ENCODE peak calls at places on chromosomes 3 and 15, in seven cellular contexts. One of them, this sample, is unnamed.

GRCh38 chr15:85706779-85707518 is 87.8 kb downstream of the KLHL25 start:
- DNase-seq in uterus: peak; percentile 65
- DNase-seq in heart left ventricle: peak; percentile 55
- DNase-seq in adrenal gland: no peak
- DNase-seq in IMR-90: peak; percentile 36
- DNase-seq in Peyer's patch: peak; percentile 55
- DNase-seq in gastrocnemius medialis: no peak
- DNase-seq in this sample: no peak

GRCh38 chr3:197701851-197702250 is 34.9 kb downstream of the RUBCN start:
- DNase-seq in IMR-90: no peak
- DNase-seq in gastrocnemius medialis: no peak
- DNase-seq in heart left ventricle: no peak
- DNase-seq in adrenal gland: no peak
- DNase-seq in Peyer's patch: no peak
- DNase-seq in uterus: no peak
- DNase-seq in this sample: no peak

GRCh38 chr3:38250198-38250597 is 15.4 kb upstream of the SLC22A13 start:
- DNase-seq in adrenal gland: no peak
- DNase-seq in uterus: no peak
- DNase-seq in IMR-90: no peak
- DNase-seq in gastrocnemius medialis: no peak
- DNase-seq in Peyer's patch: no peak
- DNase-seq in heart left ventricle: no peak
- DNase-seq in this sample: no peak

GRCh38 chr3:123792473-123793201 is 91.5 kb downstream of the MYLK start:
- DNase-seq in gastrocnemius medialis: no peak
- DNase-seq in IMR-90: peak; percentile 48
- DNase-seq in heart left ventricle: no peak
- DNase-seq in adrenal gland: no peak
- DNase-seq in Peyer's patch: no peak
- DNase-seq in uterus: no peak
- DNase-seq in this sample: peak; percentile 66

GRCh38 chr3:66885326-66886000 is 112.6 kb upstream of the KBTBD8 start:
- DNase-seq in gastrocnemius medialis: no peak
- DNase-seq in adrenal gland: no peak
- DNase-seq in uterus: no peak
- DNase-seq in heart left ventricle: no peak
- DNase-seq in IMR-90: peak; percentile 11
- DNase-seq in Peyer's patch: no peak
- DNase-seq in this sample: no peak

GRCh38 chr15:30791239-30791638 is 112.5 kb upstream of the FAN1 start:
- DNase-seq in Peyer's patch: no peak
- DNase-seq in uterus: no peak
- DNase-seq in adrenal gland: no peak
- DNase-seq in gastrocnemius medialis: no peak
- DNase-seq in heart left ventricle: no peak
- DNase-seq in IMR-90: no peak
- DNase-seq in this sample: no peak

GRCh38 chr3:77412591-77412990 is 372.7 kb downstream of the ROBO2 start:
- DNase-seq in Peyer's patch: no peak
- DNase-seq in adrenal gland: no peak
- DNase-seq in IMR-90: no peak
- DNase-seq in uterus: no peak
- DNase-seq in gastrocnemius medialis: no peak
- DNase-seq in heart left ventricle: no peak
- DNase-seq in this sample: no peak

GRCh38 chr15:90557147-90557546 is 27.4 kb downstream of the CRTC3 start:
- DNase-seq in IMR-90: peak; percentile 28
- DNase-seq in adrenal gland: no peak
- DNase-seq in gastrocnemius medialis: no peak
- DNase-seq in heart left ventricle: no peak
- DNase-seq in Peyer's patch: no peak
- DNase-seq in uterus: no peak
- DNase-seq in this sample: no peak

GRCh38 chr3:43953814-43954241 is 263.1 kb downstream of the ABHD5 start:
- DNase-seq in Peyer's patch: no peak
- DNase-seq in gastrocnemius medialis: no peak
- DNase-seq in IMR-90: peak; percentile 24
- DNase-seq in heart left ventricle: no peak
- DNase-seq in adrenal gland: peak; percentile 28
- DNase-seq in uterus: no peak
- DNase-seq in this sample: peak; percentile 87

GRCh38 chr3:10268930-10269329 is 20.7 kb downstream of the TATDN2 start:
- DNase-seq in adrenal gland: no peak
- DNase-seq in gastrocnemius medialis: peak; percentile 77
- DNase-seq in IMR-90: no peak
- DNase-seq in Peyer's patch: no peak
- DNase-seq in heart left ventricle: no peak
- DNase-seq in uterus: no peak
- DNase-seq in this sample: no peak
- H3K36me3 ChIP-seq in adrenal gland: no peaks in the 10 kb centered on the region
- H3K36me3 ChIP-seq in gastrocnemius medialis: peaks cover 23% of the 10 kb centered on the region
- H3K36me3 ChIP-seq in IMR-90: peaks cover 21% of the 10 kb centered on the region
- H3K36me3 ChIP-seq in Peyer's patch: no peaks in the 10 kb centered on the region
- H3K36me3 ChIP-seq in heart left ventricle: peaks cover 62% of the 10 kb centered on the region
- H3K36me3 ChIP-seq in uterus: no peaks in the 10 kb centered on the region
- H3K36me3 ChIP-seq in this sample: peaks cover 34% of the 10 kb centered on the region

DNA sequence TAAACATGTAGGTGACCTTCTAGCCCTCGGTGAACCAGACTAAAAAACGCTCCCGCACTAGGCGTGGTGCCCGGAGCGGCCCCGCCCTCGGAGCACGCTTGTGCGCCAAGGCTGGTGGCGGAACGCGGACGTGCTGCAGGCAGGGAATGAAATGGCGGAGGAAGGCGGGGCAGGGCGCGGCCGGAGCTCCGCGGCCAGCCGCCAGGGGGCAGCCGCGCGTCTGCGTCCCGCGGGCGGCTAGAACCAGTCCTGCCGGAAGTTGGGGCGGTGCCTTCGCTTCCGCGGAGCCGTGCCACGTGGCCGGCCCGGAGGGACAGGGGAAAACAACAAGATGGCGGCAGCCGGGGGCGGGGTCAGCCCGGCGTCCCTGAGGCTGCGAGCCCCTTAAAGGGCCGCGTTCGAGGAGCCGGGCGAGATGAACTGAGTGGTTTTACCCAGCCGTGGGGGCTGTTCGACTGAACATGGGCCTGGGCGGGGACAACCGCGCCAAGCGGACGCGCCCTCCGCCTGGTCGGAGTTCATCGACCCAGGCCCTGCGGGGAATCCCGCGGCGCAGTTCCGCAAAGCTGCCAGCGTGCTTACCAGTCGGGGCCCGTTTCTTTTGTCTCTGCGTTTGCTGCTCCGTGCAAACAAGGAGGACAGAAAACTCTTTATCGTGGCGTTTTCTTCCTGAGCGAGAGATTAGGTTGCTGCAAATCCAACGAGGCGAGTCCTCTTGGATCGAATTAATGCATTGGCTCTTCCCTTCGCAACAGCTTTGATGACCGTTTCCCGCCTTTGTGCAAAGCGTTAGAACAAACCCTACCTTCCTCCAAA is 90.9 kb upstream of the CHD2 start:
- DNase-seq in Peyer's patch: peak; percentile 96
- DNase-seq in gastrocnemius medialis: peak; percentile 97
- DNase-seq in adrenal gland: peak; percentile 98
- DNase-seq in uterus: peak; percentile 97
- DNase-seq in heart left ventricle: peak; percentile 99
- DNase-seq in IMR-90: peak; percentile 96
- DNase-seq in this sample: peak; percentile 100
- TF ChIP-seq POLR2A in Peyer's patch: peak; percentile 43
- TF ChIP-seq POLR2A in gastrocnemius medialis: peak; percentile 78
- TF ChIP-seq POLR2A in adrenal gland: peak; percentile 86
- TF ChIP-seq POLR2A in uterus: peak; percentile 85
- TF ChIP-seq POLR2A in heart left ventricle: no peak
- TF ChIP-seq POLR2A in IMR-90: peak; percentile 71
- TF ChIP-seq POLR2A in this sample: peak; percentile 41

DNA sequence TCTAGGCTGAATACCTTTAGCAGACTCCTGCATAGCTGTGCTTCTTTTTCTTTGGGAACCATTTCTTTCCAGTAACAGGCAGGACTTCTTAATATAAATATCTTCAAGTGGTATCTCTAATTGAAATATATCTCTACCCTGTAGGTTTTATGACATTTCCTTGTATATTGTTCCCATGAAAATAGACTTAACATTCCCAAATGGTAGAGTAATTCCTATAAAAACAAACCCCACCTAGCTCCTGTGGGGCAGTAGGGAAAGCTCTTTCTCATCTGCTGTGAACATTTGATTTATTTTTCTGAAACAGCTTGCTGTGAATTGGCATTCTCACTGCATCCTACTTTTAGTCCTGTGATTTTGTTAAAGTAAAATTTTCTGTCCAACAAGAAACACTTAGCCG is 20.8 kb downstream of the SELENOT start:
- DNase-seq in adrenal gland: no peak
- DNase-seq in uterus: no peak
- DNase-seq in IMR-90: peak; percentile 18
- DNase-seq in Peyer's patch: no peak
- DNase-seq in gastrocnemius medialis: no peak
- DNase-seq in heart left ventricle: no peak
- DNase-seq in this sample: no peak
- H3K36me3 ChIP-seq in adrenal gland: no peaks in the 10 kb centered on the region
- H3K36me3 ChIP-seq in uterus: no peaks in the 10 kb centered on the region
- H3K36me3 ChIP-seq in IMR-90: peaks cover 4% of the 10 kb centered on the region
- H3K36me3 ChIP-seq in Peyer's patch: no peaks in the 10 kb centered on the region
- H3K36me3 ChIP-seq in gastrocnemius medialis: peaks cover 33% of the 10 kb centered on the region
- H3K36me3 ChIP-seq in heart left ventricle: peaks cover 64% of the 10 kb centered on the region
- H3K36me3 ChIP-seq in this sample: peaks cover 21% of the 10 kb centered on the region

GRCh38 chr3:30689202-30689641 is 82.8 kb downstream of the TGFBR2 start:
- DNase-seq in uterus: no peak
- DNase-seq in Peyer's patch: no peak
- DNase-seq in adrenal gland: peak; percentile 51
- DNase-seq in gastrocnemius medialis: no peak
- DNase-seq in heart left ventricle: peak; percentile 50
- DNase-seq in IMR-90: peak; percentile 40
- DNase-seq in this sample: no peak
- TF ChIP-seq POLR2A in uterus: no peak
- TF ChIP-seq POLR2A in Peyer's patch: no peak
- TF ChIP-seq POLR2A in adrenal gland: peak; percentile 22
- TF ChIP-seq POLR2A in gastrocnemius medialis: no peak
- TF ChIP-seq POLR2A in heart left ventricle: no peak
- TF ChIP-seq POLR2A in IMR-90: no peak
- TF ChIP-seq POLR2A in this sample: no peak

GRCh38 chr3:158768361-158768787 is 33.5 kb upstream of the MFSD1 start:
- DNase-seq in IMR-90: peak; percentile 78
- DNase-seq in heart left ventricle: peak; percentile 73
- DNase-seq in gastrocnemius medialis: peak; percentile 26
- DNase-seq in adrenal gland: no peak
- DNase-seq in Peyer's patch: no peak
- DNase-seq in uterus: peak; percentile 60
- DNase-seq in this sample: peak; percentile 92

GRCh38 chr3:158771018-158771350 is 30.9 kb upstream of the MFSD1 start:
- DNase-seq in IMR-90: no peak
- DNase-seq in adrenal gland: no peak
- DNase-seq in Peyer's patch: no peak
- DNase-seq in gastrocnemius medialis: no peak
- DNase-seq in uterus: no peak
- DNase-seq in heart left ventricle: no peak
- DNase-seq in this sample: peak; percentile 21

GRCh38 chr3:158770254-158771017 is 31.4 kb upstream of the MFSD1 start:
- DNase-seq in uterus: no peak
- DNase-seq in Peyer's patch: no peak
- DNase-seq in gastrocnemius medialis: no peak
- DNase-seq in adrenal gland: no peak
- DNase-seq in IMR-90: peak; percentile 93
- DNase-seq in heart left ventricle: no peak
- DNase-seq in this sample: peak; percentile 64

GRCh38 chr3:158769519-158770253 is 32.2 kb upstream of the MFSD1 start:
- DNase-seq in IMR-90: no peak
- DNase-seq in uterus: no peak
- DNase-seq in Peyer's patch: no peak
- DNase-seq in heart left ventricle: no peak
- DNase-seq in adrenal gland: no peak
- DNase-seq in gastrocnemius medialis: no peak
- DNase-seq in this sample: peak; percentile 26

GRCh38 chr3:158768881-158769518 is 32.9 kb upstream of the MFSD1 start:
- DNase-seq in IMR-90: peak; percentile 98
- DNase-seq in adrenal gland: no peak
- DNase-seq in Peyer's patch: no peak
- DNase-seq in uterus: peak; percentile 63
- DNase-seq in heart left ventricle: no peak
- DNase-seq in gastrocnemius medialis: peak; percentile 18
- DNase-seq in this sample: peak; percentile 84
- H3K36me3 ChIP-seq in IMR-90: no peaks in the 10 kb centered on the region
- H3K36me3 ChIP-seq in adrenal gland: no peaks in the 10 kb centered on the region
- H3K36me3 ChIP-seq in Peyer's patch: no peaks in the 10 kb centered on the region
- H3K36me3 ChIP-seq in uterus: no peaks in the 10 kb centered on the region
- H3K36me3 ChIP-seq in heart left ventricle: no peaks in the 10 kb centered on the region
- H3K36me3 ChIP-seq in gastrocnemius medialis: no peaks in the 10 kb centered on the region
- H3K36me3 ChIP-seq in this sample: no peaks in the 10 kb centered on the region

GRCh38 chr3:127588675-127589577 is 1.6 kb downstream of the TPRA1 start:
- DNase-seq in IMR-90: peak; percentile 72
- DNase-seq in uterus: no peak
- DNase-seq in Peyer's patch: no peak
- DNase-seq in gastrocnemius medialis: no peak
- DNase-seq in heart left ventricle: no peak
- DNase-seq in adrenal gland: no peak
- DNase-seq in this sample: no peak

GRCh38 chr3:127589600-127590281 is 792 bp downstream of the TPRA1 start:
- DNase-seq in adrenal gland: peak; percentile 46
- DNase-seq in IMR-90: no peak
- DNase-seq in gastrocnemius medialis: no peak
- DNase-seq in Peyer's patch: no peak
- DNase-seq in heart left ventricle: peak; percentile 40
- DNase-seq in uterus: no peak
- DNase-seq in this sample: no peak

GRCh38 chr3:127590593-127591477 is at the start of gene TPRA1:
- DNase-seq in Peyer's patch: peak; percentile 88
- DNase-seq in IMR-90: peak; percentile 96
- DNase-seq in uterus: peak; percentile 94
- DNase-seq in gastrocnemius medialis: peak; percentile 91
- DNase-seq in heart left ventricle: peak; percentile 96
- DNase-seq in adrenal gland: peak; percentile 86
- DNase-seq in this sample: peak; percentile 97

GRCh38 chr3:127587876-127588275 is 2.7 kb downstream of the TPRA1 start:
- DNase-seq in adrenal gland: no peak
- DNase-seq in heart left ventricle: no peak
- DNase-seq in gastrocnemius medialis: no peak
- DNase-seq in uterus: no peak
- DNase-seq in IMR-90: no peak
- DNase-seq in Peyer's patch: no peak
- DNase-seq in this sample: no peak

DNA sequence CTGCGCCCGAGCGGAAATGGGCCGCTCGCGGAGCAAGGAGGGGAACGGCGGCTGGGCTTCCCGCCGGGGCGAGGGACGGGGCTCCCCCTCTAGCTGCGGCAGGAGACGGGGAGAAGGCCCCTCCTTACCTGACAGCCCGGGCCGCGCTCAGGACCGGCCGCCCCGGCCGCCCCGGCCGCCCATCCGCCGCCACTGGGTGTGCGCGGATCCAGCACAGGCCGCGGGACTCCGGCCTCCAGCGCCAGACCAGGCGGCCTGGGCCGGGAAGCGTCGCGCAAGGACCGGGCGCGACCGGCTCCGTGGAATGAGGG is 296 bp downstream of the TPRA1 start:
- DNase-seq in gastrocnemius medialis: no peak
- DNase-seq in IMR-90: no peak
- DNase-seq in heart left ventricle: peak; percentile 56
- DNase-seq in Peyer's patch: no peak
- DNase-seq in adrenal gland: no peak
- DNase-seq in uterus: peak; percentile 29
- DNase-seq in this sample: no peak
- TF ChIP-seq POLR2A in gastrocnemius medialis: no peak
- TF ChIP-seq POLR2A in IMR-90: peak; percentile 71
- TF ChIP-seq POLR2A in heart left ventricle: no peak
- TF ChIP-seq POLR2A in Peyer's patch: peak; percentile 55
- TF ChIP-seq POLR2A in adrenal gland: no peak
- TF ChIP-seq POLR2A in uterus: no peak
- TF ChIP-seq POLR2A in this sample: no peak